ENCODE peak calls at places on chromosomes 6 and 20, in four cellular contexts. P is CD8-positive, alpha-beta T cell; E is astrocyte of the cerebellum; A is glutamatergic neuron. J is an unnamed sample.

GRCh38 chr6:109059591-109060021 is 35.0 kb downstream of the SESN1 start:
- DNase-seq in P (no peak), E (no peak), A (no peak), J (no peak)

GRCh38 chr6:151757506-151757955 is 50.0 kb upstream of the ESR1 start:
- DNase-seq in P (no peak), E (no peak), A (no peak), J (no peak)

GRCh38 chr20:29878281-29878741 is 1379.2 kb upstream of the DEFB115 start:
- DNase-seq in P (no peak), E (no peak), A (no peak), J (no peak)

GRCh38 chr6:162889303-162889702 is 161.5 kb downstream of the PACRG start:
- DNase-seq in P (no peak), E (no peak), A (no peak), J (no peak)

GRCh38 chr20:24981282-24981681 is 11.3 kb downstream of the APMAP start:
- DNase-seq in P (no peak), E (no peak), A (no peak), J (no peak)

GRCh38 chr6:36128793-36129192 is 1.5 kb upstream of the MAPK13 start:
- DNase-seq in P (no peak), E (no peak), A (no peak), J (no peak)

GRCh38 chr20:64161595-64162238 is 2.5 kb upstream of the MYT1 start:
- DNase-seq in P (no peak), E (peak), A (peak), J (peak)

GRCh38 chr6:150322452-150322851 is 46.4 kb upstream of the IYD start:
- DNase-seq in P (no peak), E (no peak), A (no peak), J (no peak)

GRCh38 chr6:89145461-89145961 is 344 bp upstream of the PM20D2 start:
- DNase-seq in P (no peak), E (no peak), A (no peak), J (no peak)

GRCh38 chr20:25272223-25273000 is 24.5 kb downstream of the PYGB start:
- DNase-seq in P (no peak), E (no peak), A (no peak), J (no peak)

GRCh38 chr20:63626424-63627128 is at the start of gene GMEB2:
- DNase-seq in P (peak), E (no peak), A (peak), J (peak)

GRCh38 chr6:45843848-45844521 is 171.7 kb downstream of the CLIC5 start:
- DNase-seq in P (no peak), E (peak), A (no peak), J (no peak)

GRCh38 chr6:144262470-144263369 is 22.4 kb upstream of the UTRN start:
- DNase-seq in P (peak), E (no peak), A (no peak), J (no peak)

GRCh38 chr20:20223981-20224380 is 143.9 kb upstream of the INSM1 start:
- DNase-seq in P (no peak), E (no peak), A (no peak), J (no peak)

GRCh38 chr6:37060195-37060559 is 54.7 kb downstream of the FGD2 start:
- DNase-seq in P (no peak), E (no peak), A (no peak), J (no peak)

GRCh38 chr6:125745281-125746018 is 4.0 kb upstream of the HEY2 start:
- DNase-seq in P (no peak), E (no peak), A (no peak), J (no peak)

GRCh38 chr6:41426438-41426851 is 91.0 kb downstream of the NCR2 start:
- DNase-seq in P (no peak), E (no peak), A (no peak), J (no peak)

GRCh38 chr6:69059413-69059812 is 424.3 kb downstream of the ADGRB3 start:
- DNase-seq in P (no peak), E (no peak), A (no peak), J (no peak)

GRCh38 chr6:131966443-131966842 is 15.3 kb upstream of the CCN2 start:
- DNase-seq in P (no peak), E (no peak), A (no peak), J (no peak)

GRCh38 chr6:48985025-48985424 is 478.0 kb downstream of the MMUT start:
- DNase-seq in P (no peak), E (no peak), A (no peak), J (no peak)

GRCh38 chr6:132797975-132798819 is at the start of gene SLC18B1:
- DNase-seq in P (peak), E (no peak), A (peak), J (peak)

GRCh38 chr6:148888853-148889252 is 142.0 kb downstream of the UST start:
- DNase-seq in P (no peak), E (peak), A (no peak), J (no peak)

GRCh38 chr6:41647061-41647511 is 8.8 kb downstream of the MDFI start:
- DNase-seq in P (no peak), E (no peak), A (no peak), J (no peak)

GRCh38 chr6:143205170-143205879 is 144.6 kb downstream of the AIG1 start:
- DNase-seq in P (no peak), E (no peak), A (no peak), J (no peak)
- TF ChIP-seq CTCF in P (no peak), E (no peak), A (no peak), J (no peak)

GRCh38 chr20:10758446-10758845 is 84.6 kb upstream of the JAG1 start:
- DNase-seq in P (no peak), E (no peak), A (no peak), J (no peak)
- TF ChIP-seq CTCF in P (no peak), E (no peak), A (no peak), J (no peak)

GRCh38 chr6:135774006-135774405 is 77.5 kb upstream of the PDE7B start:
- DNase-seq in P (no peak), E (no peak), A (no peak), J (no peak)
- TF ChIP-seq CTCF in P (no peak), E (no peak), A (no peak), J (no peak)

DNA sequence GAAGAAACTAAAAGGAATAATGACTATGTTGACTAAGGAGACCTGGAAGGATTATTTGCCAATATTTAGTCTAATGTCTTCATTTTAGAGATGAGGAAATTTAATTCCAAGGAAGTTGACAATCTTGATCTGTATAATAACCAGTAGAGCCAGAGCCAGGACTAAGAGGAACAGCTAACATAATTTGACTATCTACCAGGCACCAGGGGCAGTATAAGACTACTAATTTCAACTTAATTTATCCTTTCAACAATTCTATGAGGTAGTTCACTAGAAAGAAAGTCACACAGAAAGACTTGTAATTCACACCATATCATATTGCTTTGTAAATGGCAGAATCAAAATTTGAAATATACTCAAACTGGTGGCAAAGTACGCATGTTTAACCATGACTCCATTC is 273.0 kb upstream of the STXBP5 start:
- DNase-seq in P (no peak), E (no peak), A (no peak), J (no peak)
- TF ChIP-seq CTCF in P (no peak), E (no peak), A (no peak), J (no peak)

GRCh38 chr20:309306-309840 is 12.0 kb downstream of the ZCCHC3 start:
- DNase-seq in P (no peak), E (no peak), A (no peak), J (no peak)
- TF ChIP-seq CTCF in P (no peak), E (no peak), A (no peak), J (no peak)

GRCh38 chr6:27178001-27178730 is 69.3 kb upstream of the PRSS16 start:
- DNase-seq in P (no peak), E (peak), A (peak), J (peak)
- TF ChIP-seq CTCF in P (no peak), E (no peak), A (no peak), J (no peak)

GRCh38 chr6:167079853-167080297 is 43.0 kb upstream of the CCR6 start:
- DNase-seq in P (no peak), E (no peak), A (no peak), J (no peak)
- TF ChIP-seq CTCF in P (no peak), E (no peak), A (no peak), J (no peak)